ENCODE peak calls at places on chromosomes 7 and 10, in six cellular contexts. S is fibroblast of lung; Q is NCI-H345; R is stimulated activated CD8-positive, alpha-beta memory T cell treated with anti-CD3 and anti-CD28 coated beads, Interleukin-4, amount 100 ng/mL, for 1 hour; J is stimulated activated CD4-positive, alpha-beta T cell treated with anti-CD3 and anti-CD28 coated beads, Interleukin-1b, Interleukin-23, amount 100 ng/mL, for 1 hour; V is neural crest cell. A is an unnamed sample.
A peak's percentile ranks its signal among the peaks of the same experiment; 100 is the strongest.

GRCh38 chr10:12208460-12208859 is 12.5 kb downstream of the CDC123 start:
- DNase-seq in R (no peak), S (no peak), V (no peak), Q (no peak), J (no peak), A (no peak)

GRCh38 chr7:39353615-39354376 is 212.4 kb upstream of the YAE1 start:
- DNase-seq in V (peak; percentile 20), R (no peak), S (peak; percentile 88), J (no peak), Q (no peak), A (peak; percentile 17)

GRCh38 chr7:151426486-151426905 is 13.4 kb downstream of the CRYGN start:
- DNase-seq in S (peak; percentile 98), V (no peak), J (no peak), R (no peak), Q (no peak), A (no peak)

GRCh38 chr7:138338361-138338760 is 121.7 kb upstream of the TRIM24 start:
- DNase-seq in J (no peak), S (peak; percentile 59), R (no peak), Q (peak; percentile 53), V (no peak), A (peak; percentile 17)

GRCh38 chr7:73986158-73986631 is 41.8 kb upstream of the ELN start:
- DNase-seq in J (no peak), Q (no peak), V (no peak), S (no peak), R (no peak), A (no peak)

GRCh38 chr7:139060838-139061237 is 25.0 kb upstream of the ZC3HAV1L start:
- DNase-seq in Q (no peak), R (no peak), V (no peak), J (no peak), S (no peak), A (no peak)

GRCh38 chr10:126131338-126131737 is 235.0 kb downstream of the FANK1 start:
- DNase-seq in Q (no peak), S (peak; percentile 45), V (no peak), R (no peak), J (no peak), A (no peak)

GRCh38 chr7:105776068-105776790 is 100.2 kb downstream of the ATXN7L1 start:
- DNase-seq in Q (no peak), J (no peak), R (no peak), V (peak; percentile 53), S (peak; percentile 100), A (no peak)

GRCh38 chr7:40944981-40945585 is 757.8 kb downstream of the INHBA start:
- DNase-seq in S (no peak), V (no peak), Q (no peak), R (no peak), J (no peak), A (no peak)

GRCh38 chr7:73907554-73908122 is 46.7 kb downstream of the TMEM270 start:
- DNase-seq in J (no peak), R (no peak), Q (no peak), V (no peak), S (no peak), A (no peak)

GRCh38 chr7:151038951-151039849 is 9.1 kb upstream of the ASIC3 start:
- DNase-seq in Q (peak; percentile 26), S (peak; percentile 96), R (no peak), J (peak; percentile 35), V (no peak), A (no peak)

A was measured in NCI-H748 treated with DMSO at 0.1 percent for 48 hours.